ENCODE peak calls at places on chromosomes 4 and X, in four cellular contexts. G is GM12878, L is HepG2, N is K562. Q is an unnamed sample.

GRCh38 chr4:104113850-104114249 is 380.8 kb downstream of the CXXC4 start:
- DNase-seq in G (no peak), L (no peak), N (no peak), Q (no peak)

GRCh38 chrX:331145-331771 is 12.7 kb upstream of the GTPBP6 start:
- DNase-seq in G (no peak), L (no peak), N (no peak), Q (no peak)

GRCh38 chrX:46913710-46914109 is 1.5 kb downstream of the JADE3 start:
- DNase-seq in G (no peak), L (peak), N (no peak), Q (no peak)

GRCh38 chr4:7442609-7443140 is 7.9 kb upstream of the PSAPL1 start:
- DNase-seq in G (no peak), L (no peak), N (no peak), Q (no peak)

GRCh38 chr4:151238477-151238876 is 38.5 kb upstream of the PRSS48 start:
- DNase-seq in G (no peak), L (no peak), N (no peak), Q (no peak)

GRCh38 chrX:130566028-130566683 is 164.4 kb downstream of the RBMX2 start:
- DNase-seq in G (no peak), L (no peak), N (no peak), Q (no peak)

GRCh38 chrX:133542476-133542875 is 127.2 kb upstream of the GPC4 start:
- DNase-seq in G (no peak), L (no peak), N (no peak), Q (no peak)

GRCh38 chr4:134862116-134862515 is 660.5 kb upstream of the PABPC4L start:
- DNase-seq in G (no peak), L (no peak), N (no peak), Q (no peak)

GRCh38 chr4:55086561-55086960 is 38.8 kb downstream of the KDR start:
- DNase-seq in G (no peak), L (no peak), N (no peak), Q (no peak)

GRCh38 chrX:154443479-154443910 is 446 bp upstream of the FAM50A start:
- DNase-seq in G (no peak), L (no peak), N (no peak), Q (peak)

GRCh38 chr4:37890501-37891220 is at the start of gene TBC1D1:
- DNase-seq in G (no peak), L (no peak), N (no peak), Q (peak)

GRCh38 chrX:154327026-154327820 is 31.6 kb downstream of the TKTL1 start:
- DNase-seq in G (no peak), L (no peak), N (no peak), Q (no peak)

GRCh38 chrX:1384738-1385250 is 7.1 kb downstream of the SLC25A6 start:
- DNase-seq in G (no peak), L (no peak), N (peak), Q (no peak)

GRCh38 chrX:133150730-133151129 is 53.8 kb upstream of the USP26 start:
- DNase-seq in G (no peak), L (no peak), N (no peak), Q (no peak)

GRCh38 chr4:171794528-171794927 is 18.7 kb upstream of the GALNTL6 start:
- DNase-seq in G (no peak), L (no peak), N (no peak), Q (no peak)

GRCh38 chr4:69075061-69075792 is 21.0 kb upstream of the UGT2B7 start:
- DNase-seq in G (no peak), L (peak), N (no peak), Q (no peak)

GRCh38 chr4:189177130-189177529 is 763.5 kb upstream of the FRG1 start:
- DNase-seq in G (no peak), L (no peak), N (no peak), Q (no peak)

GRCh38 chr4:83259586-83259985 is 25.0 kb downstream of the COQ2 start:
- DNase-seq in G (no peak), L (no peak), N (no peak), Q (no peak)

DNA sequence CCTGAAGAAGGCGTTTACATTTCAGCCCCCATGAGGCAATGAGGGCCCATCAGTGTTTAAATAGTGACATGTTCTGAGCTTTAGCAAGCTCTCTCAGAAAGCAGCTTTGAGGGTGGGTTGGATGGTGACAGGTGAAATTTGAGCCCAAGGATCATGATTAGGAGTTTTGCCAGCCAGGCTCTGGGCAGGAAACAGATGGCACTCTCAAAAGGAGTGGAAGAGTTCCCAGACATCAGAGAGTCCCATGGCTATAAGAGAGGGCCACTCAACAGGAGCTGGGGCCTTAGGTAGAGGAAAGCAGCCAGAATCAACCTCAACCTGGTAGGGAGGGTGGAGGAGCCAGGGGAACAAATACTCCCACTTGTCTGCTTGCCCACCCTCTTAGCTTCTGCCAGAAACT is 499.8 kb downstream of the MID1IP1 start:
- DNase-seq in G (no peak), L (no peak), N (no peak), Q (no peak)
- TF ChIP-seq TARDBP in G (no peak), L (no peak), N (no peak), Q (no peak)

GRCh38 chrX:149521438-149521837 is 16.3 kb upstream of the IDS start:
- DNase-seq in G (no peak), L (no peak), N (no peak), Q (no peak)
- TF ChIP-seq FOXK2 in G (no peak), L (no peak), N (no peak), Q (no peak)

GRCh38 chr4:142126890-142127497 is 490.6 kb downstream of the IL15 start:
- DNase-seq in G (peak), L (peak), N (peak), Q (peak)
- TF ChIP-seq TARDBP in G (no peak), L (no peak), N (no peak), Q (no peak)

DNA sequence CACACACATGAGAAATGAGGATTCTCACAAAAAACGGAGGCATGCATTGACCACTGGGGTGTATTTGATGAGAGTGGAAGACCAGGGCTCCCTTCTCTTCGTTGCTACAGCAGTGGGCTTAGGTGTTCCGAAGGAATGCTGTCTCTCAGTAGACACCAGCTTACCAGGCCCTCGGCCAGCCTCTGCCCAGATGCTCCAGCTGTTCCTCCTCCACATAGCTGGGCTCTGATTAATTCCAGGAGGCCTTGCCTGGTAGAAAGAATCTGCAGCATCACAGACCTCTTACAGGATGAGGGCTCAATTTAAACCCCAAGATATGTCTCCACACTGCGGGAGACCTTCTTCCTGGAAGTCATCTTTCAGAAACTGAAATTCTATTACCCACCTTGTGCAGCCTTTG is 346.6 kb upstream of the TENM3 start:
- DNase-seq in G (no peak), L (no peak), N (no peak), Q (no peak)
- TF ChIP-seq FOXK2 in G (no peak), L (no peak), N (no peak), Q (no peak)

GRCh38 chr4:1541449-1542225 is 135.4 kb upstream of the NKX1-1 start:
- DNase-seq in G (no peak), L (no peak), N (peak), Q (no peak)
- TF ChIP-seq TARDBP in G (no peak), L (no peak), N (no peak), Q (no peak)

Q was measured in HEK293T.